ENCODE peak calls at places on chromosomes 3 and 15, in six cellular contexts. B is tibial nerve; Y is lung; F is BE2C; I is CD8-positive, alpha-beta T cell; T is transverse colon. H is an unnamed sample.
A peak's percentile ranks its signal among the peaks of the same experiment; 100 is the strongest.

GRCh38 chr3:139234491-139234890 is 109.3 kb upstream of the MRPS22 start:
- DNase-seq in B (no peak), Y (no peak), F (no peak), I (no peak), T (no peak), H (no peak)

GRCh38 chr15:100801256-100801900 is 78.3 kb upstream of the ALDH1A3 start:
- DNase-seq in B (no peak), Y (no peak), F (no peak), I (no peak), T (no peak), H (no peak)

GRCh38 chr15:79467865-79468586 is 35.9 kb downstream of the MINAR1 start:
- DNase-seq in B (no peak), Y (no peak), F (no peak), I (no peak), T (no peak), H (no peak)

GRCh38 chr15:100824211-100824610 is 55.4 kb upstream of the ALDH1A3 start:
- DNase-seq in B (no peak), Y (peak; percentile 5), F (no peak), I (no peak), T (no peak), H (no peak)

GRCh38 chr3:6644070-6644929 is 216.6 kb upstream of the GRM7 start:
- DNase-seq in B (no peak), Y (no peak), F (no peak), I (no peak), T (no peak), H (no peak)

GRCh38 chr3:35638640-35639250 is 580 bp upstream of the ARPP21 start:
- DNase-seq in B (no peak), Y (no peak), F (peak; percentile 4), I (no peak), T (no peak), H (no peak)

GRCh38 chr3:25429960-25430941 is 2.2 kb downstream of the RARB start:
- DNase-seq in B (no peak), Y (no peak), F (no peak), I (no peak), T (no peak), H (no peak)

GRCh38 chr3:163132111-163132510 is 1635.5 kb downstream of the OTOL1 start:
- DNase-seq in B (no peak), Y (no peak), F (no peak), I (no peak), T (no peak), H (no peak)

GRCh38 chr3:172680684-172681083 is 30.2 kb downstream of the NCEH1 start:
- DNase-seq in B (no peak), Y (no peak), F (no peak), I (no peak), T (no peak), H (no peak)

GRCh38 chr3:49007771-49008528 is 759 bp downstream of the WDR6 start:
- DNase-seq in B (peak; percentile 77), Y (peak; percentile 93), F (peak; percentile 83), I (peak; percentile 87), T (peak; percentile 95), H (no peak)

GRCh38 chr3:178245385-178245778 is 290.9 kb upstream of the KCNMB2 start:
- DNase-seq in B (no peak), Y (no peak), F (peak; percentile 11), I (no peak), T (no peak), H (no peak)

GRCh38 chr3:21654662-21655061 is 96.3 kb downstream of the ZNF385D start:
- DNase-seq in B (no peak), Y (no peak), F (no peak), I (no peak), T (no peak), H (no peak)

GRCh38 chr3:15427981-15428380 is 583 bp downstream of the EAF1 start:
- DNase-seq in B (no peak), Y (no peak), F (no peak), I (no peak), T (peak; percentile 46), H (no peak)

GRCh38 chr3:38334656-38335055 is 11.9 kb upstream of the XYLB start:
- DNase-seq in B (no peak), Y (no peak), F (no peak), I (no peak), T (no peak), H (no peak)

GRCh38 chr3:142907996-142908395 is 19.1 kb upstream of the PCOLCE2 start:
- DNase-seq in B (no peak), Y (no peak), F (no peak), I (no peak), T (no peak), H (no peak)

GRCh38 chr3:124761250-124761796 is 31.1 kb downstream of the UMPS start:
- DNase-seq in B (peak; percentile 98), Y (peak; percentile 86), F (peak; percentile 86), I (peak; percentile 83), T (peak; percentile 89), H (peak; percentile 68)

GRCh38 chr15:62428259-62428658 is 263.2 kb upstream of the C2CD4B start:
- DNase-seq in B (no peak), Y (no peak), F (no peak), I (no peak), T (no peak), H (no peak)

GRCh38 chr15:90664650-90665287 is 52.4 kb upstream of the BLM start:
- DNase-seq in B (peak; percentile 50), Y (peak; percentile 38), F (no peak), I (no peak), T (peak; percentile 31), H (no peak)

GRCh38 chr15:23686466-23687142 is 501 bp downstream of the NDN start:
- DNase-seq in B (no peak), Y (no peak), F (no peak), I (no peak), T (no peak), H (no peak)

GRCh38 chr3:42120866-42121265 is 29.7 kb downstream of the TRAK1 start:
- DNase-seq in B (no peak), Y (no peak), F (no peak), I (no peak), T (no peak), H (no peak)

GRCh38 chr3:190911382-190911781 is 48.9 kb upstream of the GMNC start:
- DNase-seq in B (no peak), Y (no peak), F (no peak), I (no peak), T (no peak), H (no peak)

GRCh38 chr15:74917676-74918075 is 11.0 kb upstream of the FAM219B start:
- DNase-seq in B (no peak), Y (no peak), F (no peak), I (no peak), T (no peak), H (no peak)

GRCh38 chr3:109195812-109196211 is 59.3 kb downstream of the C3orf85 start:
- DNase-seq in B (no peak), Y (no peak), F (no peak), I (no peak), T (no peak), H (no peak)

GRCh38 chr3:106740116-106740515 is 637.1 kb upstream of the CCDC54 start:
- DNase-seq in B (no peak), Y (no peak), F (no peak), I (no peak), T (no peak), H (no peak)

GRCh38 chr3:24646790-24647189 is 152.1 kb upstream of the THRB start:
- DNase-seq in B (no peak), Y (no peak), F (no peak), I (no peak), T (no peak), H (no peak)

DNA sequence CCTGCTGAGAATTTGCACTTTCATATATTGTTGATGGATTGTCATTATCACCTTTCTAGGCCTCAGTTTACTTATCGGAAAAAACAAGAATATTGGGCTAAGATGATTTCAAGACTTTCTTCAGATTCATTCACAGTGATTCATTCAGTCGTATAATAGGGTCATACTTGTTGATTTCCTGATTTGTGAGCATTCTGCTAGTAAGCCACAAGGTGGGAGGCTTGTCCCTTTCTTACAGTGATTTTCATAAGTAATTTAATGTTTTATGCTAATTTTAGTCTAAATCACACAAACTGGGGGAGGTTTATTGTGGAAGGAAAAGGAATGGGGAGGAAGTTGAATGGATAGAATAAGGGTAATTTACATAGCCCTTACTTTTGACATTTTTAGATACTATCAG is 126.8 kb upstream of the GOLGA6L4 start:
- DNase-seq in B (no peak), Y (no peak), F (no peak), I (no peak), T (no peak), H (no peak)
- TF ChIP-seq CTCF in B (no peak), Y (no peak), F (peak; percentile 8), I (no peak), T (no peak), H (no peak)

DNA sequence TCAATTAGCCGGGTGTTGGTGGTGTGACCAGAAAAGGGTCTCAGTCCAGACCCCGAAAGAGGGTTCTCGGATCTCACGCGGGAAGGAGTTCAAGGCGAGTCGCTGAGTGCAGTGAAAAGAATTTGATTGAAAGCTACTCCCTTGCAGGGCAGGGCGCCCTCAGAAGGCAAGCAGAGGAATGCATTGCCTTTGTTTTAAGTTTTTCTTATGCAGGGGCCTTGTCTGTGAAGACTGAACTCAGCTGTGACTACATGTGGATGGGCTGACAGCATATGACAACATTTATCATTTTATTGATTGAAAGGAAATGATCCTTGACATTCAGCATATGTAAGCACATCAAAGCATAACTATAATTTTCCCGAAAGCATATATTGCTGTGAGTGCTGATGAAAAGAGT is 11.8 kb downstream of the CPN2 start:
- DNase-seq in B (no peak), Y (no peak), F (no peak), I (no peak), T (no peak), H (no peak)
- TF ChIP-seq CTCF in B (no peak), Y (no peak), F (peak; percentile 11), I (no peak), T (no peak), H (no peak)

DNA sequence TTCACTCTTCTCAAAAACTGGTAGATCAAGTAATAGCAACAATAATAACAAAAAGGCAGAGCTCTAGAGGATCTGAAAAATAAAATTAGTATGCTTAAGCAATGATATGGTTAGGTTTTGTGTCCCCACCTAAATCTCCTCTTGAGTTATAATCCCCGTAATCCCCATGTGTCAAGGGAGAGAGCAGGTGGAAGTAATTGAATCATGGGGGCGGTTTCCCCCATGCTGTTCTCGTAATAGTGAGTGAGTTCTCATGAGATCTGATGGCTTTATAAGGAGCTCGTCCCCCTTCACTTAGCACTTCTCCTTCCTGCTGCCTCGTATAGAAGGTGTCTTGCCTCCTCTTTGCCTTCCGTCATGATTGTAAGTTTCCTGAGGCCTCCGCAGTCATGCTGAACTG is 60.2 kb upstream of the ABHD2 start:
- DNase-seq in B (no peak), Y (no peak), F (no peak), I (no peak), T (no peak), H (no peak)
- TF ChIP-seq CTCF in B (no peak), Y (no peak), F (no peak), I (no peak), T (no peak), H (no peak)

DNA sequence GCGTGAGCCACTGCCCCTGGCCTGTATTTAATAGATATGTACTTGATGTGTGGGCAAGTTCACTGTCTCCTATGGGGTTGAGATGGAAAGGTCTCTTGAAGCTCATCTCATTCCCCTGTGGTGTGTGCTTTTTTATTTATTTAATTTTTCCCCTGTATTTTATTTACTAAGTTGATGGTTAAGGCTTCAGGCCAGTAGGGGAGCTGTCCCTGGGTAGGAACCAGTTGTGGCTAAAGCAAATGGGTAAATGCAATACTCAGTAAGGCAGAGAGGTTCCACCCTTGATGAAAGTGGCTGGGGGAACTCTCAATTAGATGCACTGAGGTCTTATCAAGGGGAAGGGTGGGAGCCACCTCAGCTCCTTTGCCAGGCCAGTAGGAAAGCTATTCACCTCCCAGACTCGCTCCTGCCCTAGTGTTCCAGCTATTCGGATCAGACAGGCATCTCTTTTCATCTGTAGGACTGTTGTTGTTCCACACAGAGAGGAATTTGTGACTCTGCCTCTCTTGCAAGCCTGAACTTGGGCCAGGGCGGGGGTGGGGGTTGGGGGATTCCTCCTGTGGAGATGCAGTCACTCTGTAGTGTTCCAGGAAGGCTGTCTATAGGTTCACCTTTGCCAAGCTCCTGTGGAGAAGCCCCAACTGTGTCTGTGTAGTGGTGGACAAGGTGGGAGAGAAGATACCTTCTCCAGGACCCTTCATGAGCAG is 26.1 kb downstream of the PCCB start:
- DNase-seq in B (no peak), Y (no peak), F (no peak), I (no peak), T (no peak), H (no peak)
- TF ChIP-seq CTCF in B (no peak), Y (no peak), F (peak; percentile 13), I (no peak), T (no peak), H (peak; percentile 14)

H was measured in HFF-Myc.